ENCODE peak calls at places on chromosome 14, in six cellular contexts. S is lower leg skin; A is HFF-Myc; T is naive thymus-derived CD8-positive, alpha-beta T cell; M is activated T-cell treated with anti-CD3 and anti-CD28 coated beads, Interleukin-2, amount 50 U/mL, for 48 hours; G is naive B cell. P is an unnamed sample.

GRCh38 chr14:68891851-68892660 is 87.0 kb downstream of the ACTN1 start:
- DNase-seq in S (no peak), A (no peak), T (no peak), M (no peak), G (no peak), P (no peak)

GRCh38 chr14:103869406-103870143 is 22.2 kb upstream of the PPP1R13B start:
- DNase-seq in S (no peak), A (no peak), T (no peak), M (no peak), G (no peak), P (peak)

GRCh38 chr14:66501592-66501991 is 6.4 kb upstream of the GPHN start:
- DNase-seq in S (no peak), A (no peak), T (no peak), M (no peak), G (no peak), P (no peak)

GRCh38 chr14:92540472-92541048 is 27.0 kb downstream of the RIN3 start:
- DNase-seq in S (peak), A (peak), T (no peak), M (no peak), G (no peak), P (peak)

GRCh38 chr14:104938960-104939359 is 14.3 kb downstream of the PLD4 start:
- DNase-seq in S (peak), A (no peak), T (no peak), M (no peak), G (no peak), P (no peak)

GRCh38 chr14:73007835-73008234 is 19.1 kb downstream of the ZFYVE1 start:
- DNase-seq in S (no peak), A (no peak), T (no peak), M (no peak), G (no peak), P (no peak)

GRCh38 chr14:89365071-89365801 is 51.8 kb downstream of the FOXN3 start:
- DNase-seq in S (no peak), A (no peak), T (peak), M (peak), G (peak), P (no peak)

GRCh38 chr14:70782361-70782760 is 27.0 kb downstream of the MAP3K9 start:
- DNase-seq in S (peak), A (no peak), T (no peak), M (no peak), G (no peak), P (no peak)

GRCh38 chr14:20294636-20295035 is 11.1 kb downstream of the TTC5 start:
- DNase-seq in S (no peak), A (no peak), T (no peak), M (no peak), G (no peak), P (no peak)

GRCh38 chr14:52950898-52951729 is at the start of gene FERMT2:
- DNase-seq in S (peak), A (peak), T (peak), M (peak), G (no peak), P (peak)

GRCh38 chr14:51869426-51870113 is 9.2 kb downstream of the GNG2 start:
- DNase-seq in S (no peak), A (no peak), T (no peak), M (peak), G (no peak), P (no peak)

GRCh38 chr14:106883218-106883692 is 1356.9 kb downstream of the TMEM121 start:
- DNase-seq in S (no peak), A (no peak), T (peak), M (peak), G (no peak), P (no peak)

GRCh38 chr14:67311868-67312267 is 47.7 kb downstream of the ATP6V1D start:
- DNase-seq in S (no peak), A (no peak), T (no peak), M (no peak), G (no peak), P (no peak)

GRCh38 chr14:101476258-101476930 is 84.9 kb upstream of the DIO3 start:
- DNase-seq in S (peak), A (no peak), T (no peak), M (no peak), G (no peak), P (peak)

GRCh38 chr14:25042362-25043299 is 7.3 kb downstream of the STXBP6 start:
- DNase-seq in S (no peak), A (no peak), T (no peak), M (no peak), G (no peak), P (peak)

GRCh38 chr14:69423279-69423678 is 24.8 kb downstream of the SLC39A9 start:
- DNase-seq in S (no peak), A (no peak), T (no peak), M (no peak), G (no peak), P (no peak)

GRCh38 chr14:104284107-104284592 is 145.8 kb downstream of the KIF26A start:
- DNase-seq in S (peak), A (no peak), T (no peak), M (no peak), G (no peak), P (peak)

GRCh38 chr14:74962059-74962458 is 6.7 kb upstream of the PGF start:
- DNase-seq in S (no peak), A (no peak), T (no peak), M (no peak), G (no peak), P (no peak)

GRCh38 chr14:60161176-60162107 is 3.8 kb downstream of the DHRS7 start:
- DNase-seq in S (peak), A (no peak), T (no peak), M (no peak), G (no peak), P (no peak)

GRCh38 chr14:22824711-22825359 is 4.9 kb upstream of the MRPL52 start:
- DNase-seq in S (peak), A (peak), T (no peak), M (no peak), G (no peak), P (no peak)

GRCh38 chr14:58572092-58572853 is 65.5 kb upstream of the DACT1 start:
- DNase-seq in S (no peak), A (no peak), T (peak), M (peak), G (no peak), P (no peak)

GRCh38 chr14:89544636-89545301 is 127.7 kb upstream of the FOXN3 start:
- DNase-seq in S (no peak), A (no peak), T (no peak), M (no peak), G (no peak), P (no peak)

GRCh38 chr14:96790715-96791114 is 6.5 kb upstream of the VRK1 start:
- DNase-seq in S (no peak), A (no peak), T (no peak), M (no peak), G (no peak), P (no peak)

GRCh38 chr14:80356413-80356812 is 145.1 kb upstream of the DIO2 start:
- DNase-seq in S (no peak), A (no peak), T (no peak), M (no peak), G (no peak), P (no peak)

GRCh38 chr14:71374989-71375388 is 467.7 kb downstream of the PCNX1 start:
- DNase-seq in S (no peak), A (no peak), T (no peak), M (no peak), G (no peak), P (no peak)

GRCh38 chr14:92302481-92302880 is 20.5 kb upstream of the SLC24A4 start:
- DNase-seq in S (no peak), A (no peak), T (no peak), M (no peak), G (no peak), P (no peak)

GRCh38 chr14:59252772-59253500 is 64.5 kb downstream of the DAAM1 start:
- DNase-seq in S (no peak), A (no peak), T (no peak), M (no peak), G (no peak), P (no peak)

GRCh38 chr14:92785601-92786426 is 8.3 kb upstream of the GOLGA5 start:
- DNase-seq in S (no peak), A (peak), T (no peak), M (no peak), G (no peak), P (no peak)

GRCh38 chr14:52400846-52401245 is 86.7 kb downstream of the PTGER2 start:
- DNase-seq in S (no peak), A (no peak), T (peak), M (no peak), G (no peak), P (no peak)

GRCh38 chr14:53044486-53044885 is 93.6 kb upstream of the FERMT2 start:
- DNase-seq in S (no peak), A (no peak), T (no peak), M (no peak), G (no peak), P (no peak)

P was measured in posterior cingulate gyrus.